ENCODE peak calls at places on chromosomes 11 and 22, in seven cellular contexts. U is NT2/D1, I is Calu3, X is SK-N-MC, D is activated T-cell treated with anti-CD3 and anti-CD28 coated beads for 24 hours, F is activated T-helper 1 cell treated with Interleukin-2 at 50 U/mL for 16 hours, P is T-cell. N is an unnamed sample.

GRCh38 chr11:44770401-44770800 is 43.6 kb downstream of the TSPAN18 start:
- DNase-seq in X (no peak), U (no peak), F (no peak), P (no peak), D (no peak), I (no peak), N (peak)

GRCh38 chr22:23113067-23113846 is 28.5 kb downstream of the RSPH14 start:
- DNase-seq in U (no peak), I (no peak), X (no peak), P (no peak), D (no peak), F (no peak), N (no peak)

GRCh38 chr22:26592368-26593015 is 2.6 kb upstream of the TPST2 start:
- DNase-seq in F (peak), X (no peak), I (no peak), D (no peak), P (peak), U (no peak), N (no peak)

GRCh38 chr11:57596266-57596885 is 1.1 kb upstream of the SERPING1 start:
- DNase-seq in P (no peak), U (no peak), F (no peak), X (no peak), I (no peak), D (no peak), N (peak)

GRCh38 chr11:2318707-2319106 is 16.9 kb downstream of the TSPAN32 start:
- DNase-seq in X (no peak), F (no peak), P (no peak), D (no peak), I (no peak), U (no peak), N (no peak)

GRCh38 chr11:6321961-6322362 is 1.7 kb upstream of the CAVIN3 start:
- DNase-seq in P (no peak), F (no peak), U (no peak), X (no peak), D (no peak), I (no peak), N (peak)

GRCh38 chr11:123628936-123629683 is 25.3 kb downstream of the SCN3B start:
- DNase-seq in I (no peak), U (no peak), X (no peak), F (no peak), P (no peak), D (no peak), N (no peak)

GRCh38 chr11:6233984-6234313 is 487 bp downstream of the FHIP1B start:
- DNase-seq in X (no peak), I (peak), U (no peak), F (no peak), P (no peak), D (no peak), N (no peak)

GRCh38 chr22:44426981-44427380 is 71.1 kb downstream of the RTL6 start:
- DNase-seq in P (no peak), F (no peak), D (no peak), I (no peak), X (no peak), U (no peak), N (no peak)

GRCh38 chr22:29631725-29632124 is 28.3 kb downstream of the NF2 start:
- DNase-seq in X (no peak), P (no peak), D (no peak), F (no peak), I (no peak), U (no peak), N (no peak)

GRCh38 chr11:7019500-7020182 is 505 bp downstream of the ZNF214 start:
- DNase-seq in I (peak), D (no peak), P (no peak), F (no peak), U (peak), X (no peak), N (no peak)

GRCh38 chr22:21690401-21690801 is 24.6 kb downstream of the PPIL2 start:
- DNase-seq in P (no peak), I (no peak), D (no peak), F (no peak), X (no peak), U (no peak), N (no peak)

GRCh38 chr11:79845002-79845709 is 404.3 kb upstream of the TENM4 start:
- DNase-seq in X (no peak), P (no peak), D (no peak), F (no peak), I (no peak), U (no peak), N (no peak)

GRCh38 chr11:128346808-128347207 is 240.6 kb downstream of the ETS1 start:
- DNase-seq in U (no peak), I (peak), X (no peak), D (no peak), P (no peak), F (no peak), N (no peak)

GRCh38 chr11:80281194-80281593 is 840.4 kb upstream of the TENM4 start:
- DNase-seq in P (no peak), F (no peak), U (no peak), D (no peak), I (no peak), X (no peak), N (no peak)

GRCh38 chr11:129637983-129638776 is 177.5 kb upstream of the TMEM45B start:
- DNase-seq in P (no peak), I (no peak), D (no peak), U (no peak), X (no peak), F (no peak), N (no peak)

GRCh38 chr22:45688606-45689080 is 17.0 kb downstream of the ATXN10 start:
- DNase-seq in F (no peak), D (no peak), P (no peak), U (no peak), I (peak), X (no peak), N (no peak)

GRCh38 chr11:110065189-110065588 is 28.0 kb upstream of the ZC3H12C start:
- DNase-seq in P (no peak), I (no peak), F (no peak), X (no peak), U (no peak), D (no peak), N (no peak)

GRCh38 chr11:65958774-65959420 is 2.6 kb upstream of the SART1 start:
- DNase-seq in D (no peak), U (no peak), X (no peak), F (no peak), I (no peak), P (no peak), N (no peak)

GRCh38 chr11:101296896-101297295 is 167.3 kb upstream of the PGR start:
- DNase-seq in F (no peak), U (no peak), I (no peak), X (no peak), D (no peak), P (no peak), N (peak)

GRCh38 chr22:24164243-24164642 is 17.0 kb upstream of the SUSD2 start:
- DNase-seq in X (no peak), U (no peak), I (no peak), P (no peak), F (no peak), D (no peak), N (no peak)

GRCh38 chr22:41989246-41989645 is 9.3 kb upstream of the WBP2NL start:
- DNase-seq in F (no peak), I (no peak), U (no peak), P (no peak), D (no peak), X (no peak), N (peak)

GRCh38 chr11:67306769-67307544 is 3.6 kb downstream of the SSH3 start:
- DNase-seq in I (no peak), F (no peak), D (no peak), U (no peak), P (no peak), X (no peak), N (peak)

GRCh38 chr22:39997939-39998726 is 3.4 kb downstream of the FAM83F start:
- DNase-seq in I (peak), X (no peak), U (peak), F (no peak), P (no peak), D (no peak), N (peak)

GRCh38 chr11:71102251-71102995 is 150.0 kb downstream of the SHANK2 start:
- DNase-seq in I (no peak), D (no peak), F (no peak), U (no peak), X (no peak), P (no peak), N (no peak)

GRCh38 chr11:36073411-36074203 is 129.7 kb downstream of the LDLRAD3 start:
- DNase-seq in U (no peak), P (no peak), D (no peak), X (no peak), I (no peak), F (no peak), N (peak)

GRCh38 chr11:123235687-123236261 is 40.7 kb upstream of the CLMP start:
- DNase-seq in F (no peak), D (no peak), P (no peak), U (no peak), I (no peak), X (no peak), N (no peak)

N was measured in islet precursor cell.